ENCODE peak calls at places on chromosome 7, in nine cellular contexts. J is Daoy; Q is nucleus accumbens; B is GM12891; V is HL-60; X is C1 segment of cervical spinal cord; S is left colon; K is endothelial cell; A is stimulated activated CD8-positive, alpha-beta memory T cell treated with anti-CD3 and anti-CD28 coated beads, Interleukin-7, amount 100 ng/mL, for 4 hours. D is an unnamed sample.

GRCh38 chr7:51350195-51350896 is 33.7 kb upstream of the COBL start:
- DNase-seq in J (peak; percentile 90), Q (no peak), B (no peak), V (no peak), X (no peak), S (peak; percentile 64), K (no peak), A (no peak), D (no peak)

GRCh38 chr7:47669178-47669878 is 87.4 kb upstream of the TNS3 start:
- DNase-seq in J (peak; percentile 98), Q (peak; percentile 6), B (peak; percentile 56), V (peak; percentile 67), X (peak; percentile 49), S (peak; percentile 63), K (no peak), A (no peak), D (peak; percentile 41)

GRCh38 chr7:27961255-27961654 is 219.3 kb downstream of the JAZF1 start:
- DNase-seq in J (peak; percentile 93), Q (no peak), B (no peak), V (no peak), X (no peak), S (no peak), K (no peak), A (no peak), D (no peak)

GRCh38 chr7:29881724-29882123 is 75.4 kb downstream of the WIPF3 start:
- DNase-seq in J (no peak), Q (no peak), B (no peak), V (no peak), X (no peak), S (no peak), K (peak; percentile 43), A (no peak), D (no peak)

GRCh38 chr7:80014507-80014906 is 120.1 kb upstream of the GNAI1 start:
- DNase-seq in J (peak; percentile 70), Q (no peak), B (no peak), V (no peak), X (no peak), S (no peak), K (no peak), A (no peak), D (no peak)

GRCh38 chr7:79529214-79529895 is 75.9 kb upstream of the MAGI2 start:
- DNase-seq in J (no peak), Q (no peak), B (no peak), V (no peak), X (no peak), S (no peak), K (no peak), A (no peak), D (no peak)

GRCh38 chr7:117666689-117667088 is 186.9 kb downstream of the CFTR start:
- DNase-seq in J (no peak), Q (no peak), B (no peak), V (no peak), X (no peak), S (no peak), K (no peak), A (no peak), D (no peak)

GRCh38 chr7:469591-469961 is 50.1 kb downstream of the PDGFA start:
- DNase-seq in J (no peak), Q (no peak), B (no peak), V (no peak), X (no peak), S (peak; percentile 1), K (no peak), A (no peak), D (no peak)

GRCh38 chr7:20350518-20350951 is 19.8 kb downstream of the ITGB8 start:
- DNase-seq in J (peak; percentile 41), Q (peak; percentile 58), B (no peak), V (no peak), X (peak; percentile 71), S (peak; percentile 22), K (no peak), A (no peak), D (no peak)

GRCh38 chr7:28818996-28819395 is 139.1 kb downstream of the TRIL start:
- DNase-seq in J (no peak), Q (no peak), B (no peak), V (no peak), X (no peak), S (no peak), K (no peak), A (no peak), D (no peak)

GRCh38 chr7:44158060-44158872 is 17.1 kb upstream of the MYL7 start:
- DNase-seq in J (peak; percentile 1), Q (no peak), B (no peak), V (no peak), X (no peak), S (no peak), K (no peak), A (no peak), D (peak; percentile 6)

GRCh38 chr7:145036592-145037386 is 200.9 kb upstream of the TPK1 start:
- DNase-seq in J (peak; percentile 35), Q (no peak), B (no peak), V (peak; percentile 32), X (no peak), S (no peak), K (peak; percentile 60), A (no peak), D (peak; percentile 20)

GRCh38 chr7:125927556-125927955 is 997.9 kb upstream of the POT1 start:
- DNase-seq in J (no peak), Q (no peak), B (no peak), V (no peak), X (no peak), S (no peak), K (no peak), A (no peak), D (no peak)

GRCh38 chr7:82036146-82036886 is 266.5 kb upstream of the HGF start:
- DNase-seq in J (peak; percentile 11), Q (no peak), B (no peak), V (no peak), X (no peak), S (no peak), K (no peak), A (no peak), D (no peak)

GRCh38 chr7:94374231-94374630 is 20.5 kb upstream of the COL1A2 start:
- DNase-seq in J (peak; percentile 78), Q (no peak), B (no peak), V (no peak), X (no peak), S (peak; percentile 51), K (peak; percentile 26), A (no peak), D (peak; percentile 42)

GRCh38 chr7:47806701-47807103 is 141.6 kb downstream of the PKD1L1 start:
- DNase-seq in J (no peak), Q (no peak), B (no peak), V (peak; percentile 34), X (no peak), S (no peak), K (no peak), A (no peak), D (no peak)

GRCh38 chr7:33841658-33842057 is 63.7 kb upstream of the BMPER start:
- DNase-seq in J (no peak), Q (no peak), B (no peak), V (no peak), X (no peak), S (no peak), K (no peak), A (no peak), D (no peak)

GRCh38 chr7:121274467-121274866 is 54.3 kb upstream of the WNT16 start:
- DNase-seq in J (no peak), Q (no peak), B (no peak), V (no peak), X (no peak), S (no peak), K (no peak), A (no peak), D (no peak)

GRCh38 chr7:94250984-94251383 is 143.7 kb upstream of the COL1A2 start:
- DNase-seq in J (no peak), Q (no peak), B (no peak), V (no peak), X (no peak), S (no peak), K (no peak), A (no peak), D (no peak)

GRCh38 chr7:148773344-148773743 is 74.6 kb downstream of the CUL1 start:
- DNase-seq in J (peak; percentile 93), Q (no peak), B (no peak), V (no peak), X (no peak), S (no peak), K (no peak), A (peak; percentile 4), D (no peak)

GRCh38 chr7:135713836-135714470 is 14.0 kb downstream of the SLC13A4 start:
- DNase-seq in J (no peak), Q (no peak), B (no peak), V (no peak), X (no peak), S (no peak), K (no peak), A (no peak), D (no peak)

GRCh38 chr7:147279951-147280350 is 1163.3 kb downstream of the CNTNAP2 start:
- DNase-seq in J (no peak), Q (no peak), B (no peak), V (no peak), X (no peak), S (no peak), K (no peak), A (no peak), D (no peak)

GRCh38 chr7:120473352-120473751 is 200.4 kb downstream of the KCND2 start:
- DNase-seq in J (no peak), Q (no peak), B (no peak), V (no peak), X (no peak), S (no peak), K (no peak), A (no peak), D (no peak)

GRCh38 chr7:105673367-105674188 is 92.3 kb upstream of the EFCAB10 start:
- DNase-seq in J (peak; percentile 54), Q (no peak), B (no peak), V (peak; percentile 43), X (no peak), S (peak; percentile 38), K (no peak), A (no peak), D (peak; percentile 76)

GRCh38 chr7:26417911-26418413 is 126.3 kb downstream of the SNX10 start:
- DNase-seq in J (peak; percentile 33), Q (no peak), B (no peak), V (no peak), X (no peak), S (no peak), K (no peak), A (no peak), D (no peak)

GRCh38 chr7:47340490-47340889 is 241.4 kb downstream of the TNS3 start:
- DNase-seq in J (no peak), Q (no peak), B (no peak), V (no peak), X (no peak), S (no peak), K (no peak), A (no peak), D (no peak)